ENCODE peak calls at places on chromosomes 2 and 18, in seven cellular contexts. K is astrocyte of the spinal cord; X is stimulated activated naive CD8-positive, alpha-beta T cell treated with anti-CD3 and anti-CD28 coated beads, Interleukin-15, amount 100 ng/mL, for 72 hours; Y is NCI-H2081; V is AG04450; L is M059J; T is cardiac muscle cell. W is an unnamed sample.

GRCh38 chr2:208827549-208828221 is 421.1 kb downstream of the PTH2R start:
- DNase-seq in K (no peak), L (no peak), V (no peak), T (no peak), X (no peak), Y (no peak), W (no peak)

GRCh38 chr18:58716046-58716766 is 44.9 kb downstream of the MALT1 start:
- DNase-seq in K (no peak), T (no peak), L (no peak), Y (no peak), V (no peak), X (no peak), W (no peak)

GRCh38 chr18:39462436-39462835 is 1896.8 kb upstream of the CELF4 start:
- DNase-seq in V (no peak), L (peak), K (peak), T (peak), Y (no peak), X (no peak), W (no peak)

GRCh38 chr2:174535757-174536703 is 49.2 kb upstream of the GPR155 start:
- DNase-seq in L (no peak), V (no peak), X (no peak), T (no peak), Y (peak), K (no peak), W (no peak)

GRCh38 chr2:140242889-140243288 is 1462.7 kb upstream of the NXPH2 start:
- DNase-seq in X (no peak), T (no peak), K (no peak), L (no peak), V (no peak), Y (no peak), W (no peak)

GRCh38 chr2:46828039-46828438 is 87.6 kb downstream of the MCFD2 start:
- DNase-seq in L (no peak), T (no peak), Y (no peak), V (no peak), X (no peak), K (no peak), W (no peak)

GRCh38 chr2:132725716-132726115 is 55.7 kb upstream of the LYPD1 start:
- DNase-seq in V (no peak), Y (no peak), X (no peak), T (no peak), K (no peak), L (no peak), W (no peak)

GRCh38 chr2:219570194-219570923 is 980 bp downstream of the OBSL1 start:
- DNase-seq in K (peak), T (peak), L (peak), V (no peak), X (no peak), Y (peak), W (no peak)

GRCh38 chr18:57440331-57441101 is 5.3 kb downstream of the ONECUT2 start:
- DNase-seq in L (no peak), Y (no peak), T (no peak), V (no peak), K (no peak), X (no peak), W (no peak)

GRCh38 chr18:40976050-40976449 is 979.0 kb upstream of the PIK3C3 start:
- DNase-seq in V (no peak), Y (no peak), X (no peak), L (no peak), T (no peak), K (no peak), W (no peak)

GRCh38 chr18:48828713-48829442 is 121.9 kb downstream of the SMAD7 start:
- DNase-seq in V (no peak), Y (no peak), T (no peak), L (no peak), K (no peak), X (no peak), W (no peak)

GRCh38 chr18:9927392-9928063 is 13.7 kb downstream of the VAPA start:
- DNase-seq in Y (no peak), T (no peak), X (no peak), L (no peak), V (no peak), K (no peak), W (no peak)

GRCh38 chr2:108637304-108637669 is 82.0 kb upstream of the RANBP2 start:
- DNase-seq in T (peak), X (no peak), V (no peak), K (peak), L (peak), Y (no peak), W (no peak)

GRCh38 chr18:34760444-34760843 is 50.3 kb downstream of the DTNA start:
- DNase-seq in Y (no peak), V (no peak), X (no peak), T (no peak), K (no peak), L (no peak), W (no peak)

GRCh38 chr2:129927696-129928095 is 51.8 kb upstream of the RAB6C start:
- DNase-seq in T (no peak), V (no peak), K (no peak), Y (no peak), L (no peak), X (no peak), W (no peak)

GRCh38 chr2:172821370-172822338 is 86.0 kb downstream of the RAPGEF4 start:
- DNase-seq in L (no peak), T (peak), K (peak), X (no peak), Y (no peak), V (no peak), W (no peak)

GRCh38 chr2:8234253-8234652 is 447.6 kb upstream of the ID2 start:
- DNase-seq in T (no peak), L (no peak), X (no peak), Y (no peak), K (no peak), V (no peak), W (no peak)